ENCODE peak calls at places on chromosomes 7 and 10, in five cellular contexts. F, M, G, X and R are unnamed samples.

GRCh38 chr10:52599586-52600200 is 172.9 kb downstream of the MBL2 start:
- DNase-seq in M (no peak), F (no peak), G (no peak), X (no peak), R (no peak)

GRCh38 chr7:158975526-158976467 is 119.4 kb downstream of the DYNC2I1 start:
- DNase-seq in M (no peak), F (peak; percentile 84), X (no peak), G (no peak), R (peak; percentile 20)

GRCh38 chr10:32308027-32308603 is 38.8 kb downstream of the EPC1 start:
- DNase-seq in X (no peak), F (no peak), M (peak; percentile 48), G (no peak), R (no peak)

GRCh38 chr10:98097611-98098010 is 36.8 kb upstream of the R3HCC1L start:
- DNase-seq in M (no peak), G (no peak), X (no peak), F (no peak), R (no peak)

GRCh38 chr10:96369890-96370574 is 11.2 kb upstream of the OPALIN start:
- DNase-seq in M (no peak), G (no peak), X (no peak), F (no peak), R (no peak)

GRCh38 chr10:62738916-62739315 is 65.6 kb upstream of the ADO start:
- DNase-seq in G (no peak), F (no peak), X (peak; percentile 62), M (no peak), R (no peak)

GRCh38 chr7:8441602-8442294 is 8.3 kb downstream of the NXPH1 start:
- DNase-seq in M (no peak), X (no peak), F (no peak), G (no peak), R (no peak)

GRCh38 chr7:24024689-24025088 is 259.3 kb upstream of the NPY start:
- DNase-seq in M (no peak), X (peak; percentile 18), G (no peak), F (no peak), R (no peak)

GRCh38 chr10:79333513-79333912 is 13.8 kb upstream of the PPIF start:
- DNase-seq in G (no peak), M (no peak), X (no peak), F (no peak), R (no peak)

GRCh38 chr7:149196151-149196704 is 882 bp downstream of the ZNF282 start:
- DNase-seq in F (peak; percentile 42), X (peak; percentile 22), G (peak; percentile 16), M (no peak), R (peak; percentile 18)

GRCh38 chr10:97676770-97677581 is 10.1 kb downstream of the AVPI1 start:
- DNase-seq in G (peak; percentile 69), X (peak; percentile 68), M (peak; percentile 57), F (peak; percentile 34), R (peak; percentile 59)

GRCh38 chr7:47827321-47827720 is 120.9 kb downstream of the PKD1L1 start:
- DNase-seq in M (no peak), X (no peak), F (no peak), G (no peak), R (no peak)

GRCh38 chr7:113424463-113424862 is 306.1 kb upstream of the SMIM30 start:
- DNase-seq in G (no peak), M (no peak), F (no peak), X (no peak), R (no peak)

GRCh38 chr7:150332852-150333635 is 8.4 kb downstream of the RARRES2 start:
- DNase-seq in G (no peak), F (no peak), M (no peak), X (no peak), R (no peak)

GRCh38 chr10:3853016-3853415 is 68.0 kb upstream of the KLF6 start:
- DNase-seq in G (no peak), M (no peak), X (no peak), F (peak; percentile 69), R (no peak)

GRCh38 chr10:32417906-32418547 is 27.9 kb upstream of the CCDC7 start:
- DNase-seq in G (no peak), X (peak; percentile 96), M (no peak), F (no peak), R (no peak)

GRCh38 chr10:51876979-51877378 is 177.6 kb upstream of the CSTF2T start:
- DNase-seq in M (no peak), G (no peak), X (no peak), F (no peak), R (no peak)

GRCh38 chr10:133124357-133125211 is 35.4 kb upstream of the KNDC1 start:
- DNase-seq in F (no peak), X (no peak), G (no peak), M (no peak), R (no peak)

GRCh38 chr10:72107325-72108003 is 19.1 kb upstream of the SPOCK2 start:
- DNase-seq in M (peak; percentile 70), X (no peak), G (peak; percentile 62), F (peak; percentile 71), R (no peak)

GRCh38 chr7:47253650-47254080 is 328.2 kb downstream of the TNS3 start:
- DNase-seq in X (peak; percentile 67), F (no peak), G (no peak), M (no peak), R (no peak)

GRCh38 chr7:40866601-40867000 is 731.8 kb downstream of the SUGCT start:
- DNase-seq in F (no peak), M (no peak), G (no peak), X (peak; percentile 35), R (no peak)

GRCh38 chr10:126349096-126349495 is 39.2 kb downstream of the ADAM12 start:
- DNase-seq in M (no peak), X (no peak), G (no peak), F (no peak), R (no peak)

GRCh38 chr10:123275183-123275549 is 121.0 kb downstream of the BUB3 start:
- DNase-seq in F (no peak), M (no peak), X (no peak), G (no peak), R (no peak)

GRCh38 chr7:93902777-93903423 is 3.5 kb upstream of the GNGT1 start:
- DNase-seq in F (no peak), M (no peak), X (peak; percentile 79), G (peak; percentile 60), R (no peak)

GRCh38 chr10:66836057-66836456 is 89.8 kb upstream of the LRRTM3 start:
- DNase-seq in X (peak; percentile 50), M (no peak), F (no peak), G (no peak), R (no peak)

GRCh38 chr10:43623351-43623750 is 17.1 kb downstream of the ZNF485 start:
- DNase-seq in X (peak; percentile 35), F (peak; percentile 75), M (peak; percentile 15), G (peak; percentile 15), R (no peak)

GRCh38 chr7:30968747-30969603 is 5.2 kb downstream of the GHRHR start:
- DNase-seq in G (no peak), M (no peak), F (no peak), X (no peak), R (no peak)

GRCh38 chr10:15141136-15142067 is 27.1 kb downstream of the NMT2 start:
- DNase-seq in F (peak; percentile 56), G (no peak), M (no peak), X (no peak), R (no peak)

GRCh38 chr7:15801565-15801964 is 115.1 kb upstream of the MEOX2 start:
- DNase-seq in G (no peak), M (no peak), F (no peak), X (peak; percentile 31), R (no peak)

GRCh38 chr10:26440091-26440445 is 1.9 kb downstream of the APBB1IP start:
- DNase-seq in F (no peak), G (peak; percentile 24), X (no peak), M (no peak), R (no peak)

GRCh38 chr10:33193057-33193866 is 141.2 kb downstream of the NRP1 start:
- DNase-seq in G (peak; percentile 78), F (peak; percentile 71), X (peak; percentile 93), M (peak; percentile 54), R (peak; percentile 28)

GRCh38 chr7:234712-235553 is 42.6 kb downstream of the FAM20C start:
- DNase-seq in F (no peak), G (no peak), M (no peak), X (peak; percentile 71), R (no peak)

GRCh38 chr7:5445991-5446594 is 22.5 kb upstream of the TNRC18 start:
- DNase-seq in X (no peak), F (no peak), M (no peak), G (no peak), R (no peak)

GRCh38 chr10:122161795-122162194 is 109.3 kb upstream of the BTBD16 start:
- DNase-seq in X (no peak), M (no peak), F (no peak), G (no peak), R (no peak)

GRCh38 chr7:107939472-107940145 is 48.6 kb downstream of the DLD start:
- DNase-seq in X (peak; percentile 79), M (no peak), F (no peak), G (no peak), R (no peak)

GRCh38 chr10:35375091-35375765 is 38.9 kb downstream of the CCNY start:
- DNase-seq in X (no peak), M (no peak), F (no peak), G (no peak), R (no peak)

GRCh38 chr10:124011464-124011863 is 81.9 kb downstream of the CHST15 start:
- DNase-seq in F (no peak), G (no peak), M (no peak), X (no peak), R (no peak)

GRCh38 chr7:2777898-2778535 is 66.1 kb downstream of the GNA12 start:
- DNase-seq in G (no peak), F (no peak), M (no peak), X (peak; percentile 60), R (no peak)
- H3K27ac ChIP-seq in G (no peak overlapping the region), F (no peak overlapping the region), M (no peak overlapping the region), X (no peak overlapping the region), R (no peak overlapping the region)

GRCh38 chr7:14021069-14021468 is 31.6 kb upstream of the ETV1 start:
- DNase-seq in G (no peak), M (no peak), X (peak; percentile 60), F (no peak), R (no peak)
- H3K27ac ChIP-seq in G (no peak overlapping the region), M (no peak overlapping the region), X (no peak overlapping the region), F (no peak overlapping the region), R (no peak overlapping the region)

GRCh38 chr10:125127110-125127509 is 33.3 kb downstream of the CTBP2 start:
- DNase-seq in G (no peak), M (no peak), F (no peak), X (no peak), R (no peak)
- H3K27ac ChIP-seq in G (no peak overlapping the region), M (no peak overlapping the region), F (no peak overlapping the region), X (no peak overlapping the region), R (no peak overlapping the region)

GRCh38 chr10:88850712-88851111 is 932 bp downstream of the ANKRD22 start:
- DNase-seq in X (no peak), M (no peak), F (no peak), G (no peak), R (no peak)
- H3K27ac ChIP-seq in X (no peak overlapping the region), M (no peak overlapping the region), F (no peak overlapping the region), G (no peak overlapping the region), R (no peak overlapping the region)